ENCODE peak calls at places on chromosome 2, in four cellular contexts. V is GM12878, I is HepG2, H is SK-N-SH. L is an unnamed sample.

GRCh38 chr2:19879115-19879514 is 22.7 kb downstream of the TTC32 start:
- DNase-seq in I (no peak), H (no peak), V (no peak), L (peak)

GRCh38 chr2:159936471-159936870 is 125.9 kb downstream of the PLA2R1 start:
- DNase-seq in I (no peak), H (no peak), V (no peak), L (no peak)

GRCh38 chr2:46014911-46015654 is 282.1 kb upstream of the EPAS1 start:
- DNase-seq in V (no peak), H (no peak), I (no peak), L (peak)

GRCh38 chr2:39313575-39313974 is 69.8 kb upstream of the CDKL4 start:
- DNase-seq in V (no peak), I (no peak), H (no peak), L (no peak)

GRCh38 chr2:150080115-150080514 is 407.4 kb downstream of the RND3 start:
- DNase-seq in H (no peak), I (no peak), V (no peak), L (no peak)

GRCh38 chr2:119753041-119753929 is 6.4 kb upstream of the PTPN4 start:
- DNase-seq in H (peak), V (no peak), I (peak), L (peak)

GRCh38 chr2:156129227-156129626 is 203.3 kb downstream of the NR4A2 start:
- DNase-seq in V (no peak), H (no peak), I (no peak), L (no peak)

GRCh38 chr2:113848758-113849460 is 41.0 kb upstream of the ACTR3 start:
- DNase-seq in H (no peak), V (no peak), I (peak), L (no peak)

GRCh38 chr2:158097481-158097880 is 4.2 kb upstream of the UPP2 start:
- DNase-seq in V (no peak), I (no peak), H (peak), L (no peak)

GRCh38 chr2:175037941-175038340 is 32.8 kb upstream of the CHN1 start:
- DNase-seq in I (no peak), V (no peak), H (no peak), L (no peak)

GRCh38 chr2:175039031-175039430 is 33.9 kb upstream of the CHN1 start:
- DNase-seq in I (peak), V (no peak), H (no peak), L (no peak)

GRCh38 chr2:175035806-175036205 is 30.6 kb upstream of the CHN1 start:
- DNase-seq in V (no peak), H (no peak), I (no peak), L (no peak)

GRCh38 chr2:175036582-175037018 is 31.4 kb upstream of the CHN1 start:
- DNase-seq in H (peak), V (no peak), I (peak), L (no peak)

DNA sequence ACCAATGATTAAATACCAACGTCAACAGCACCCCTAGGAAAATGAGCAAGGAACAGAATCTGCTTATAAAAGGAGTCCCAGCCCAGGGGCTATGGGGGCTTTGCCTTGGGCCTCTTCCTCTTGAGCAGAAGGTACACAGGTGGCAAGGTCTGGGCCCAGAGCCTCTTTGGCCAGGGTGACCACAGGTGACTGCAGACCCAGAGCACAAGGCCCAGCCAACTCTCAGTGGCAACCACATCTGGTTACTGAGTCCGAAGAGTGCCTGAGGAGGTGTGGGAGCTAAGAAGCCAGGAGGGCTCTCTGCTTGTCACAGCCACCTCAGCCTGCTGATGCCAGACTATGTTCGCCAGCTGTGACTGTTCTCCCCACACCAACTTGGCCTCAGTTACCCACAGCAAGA is 34.3 kb upstream of the CHN1 start:
- DNase-seq in V (no peak), I (no peak), H (no peak), L (no peak)
- TF ChIP-seq TCF12 in V (no peak), I (no peak), H (no peak), L (no peak)

GRCh38 chr2:144097440-144098225 is 422.3 kb downstream of the ZEB2 start:
- DNase-seq in V (no peak), H (no peak), I (no peak), L (no peak)

GRCh38 chr2:144102386-144102785 is 417.5 kb downstream of the ZEB2 start:
- DNase-seq in H (no peak), V (no peak), I (no peak), L (no peak)

GRCh38 chr2:144096531-144096930 is 423.4 kb downstream of the ZEB2 start:
- DNase-seq in V (no peak), H (no peak), I (no peak), L (no peak)

GRCh38 chr2:144099340-144099739 is 420.6 kb downstream of the ZEB2 start:
- DNase-seq in V (no peak), H (no peak), I (no peak), L (no peak)

DNA sequence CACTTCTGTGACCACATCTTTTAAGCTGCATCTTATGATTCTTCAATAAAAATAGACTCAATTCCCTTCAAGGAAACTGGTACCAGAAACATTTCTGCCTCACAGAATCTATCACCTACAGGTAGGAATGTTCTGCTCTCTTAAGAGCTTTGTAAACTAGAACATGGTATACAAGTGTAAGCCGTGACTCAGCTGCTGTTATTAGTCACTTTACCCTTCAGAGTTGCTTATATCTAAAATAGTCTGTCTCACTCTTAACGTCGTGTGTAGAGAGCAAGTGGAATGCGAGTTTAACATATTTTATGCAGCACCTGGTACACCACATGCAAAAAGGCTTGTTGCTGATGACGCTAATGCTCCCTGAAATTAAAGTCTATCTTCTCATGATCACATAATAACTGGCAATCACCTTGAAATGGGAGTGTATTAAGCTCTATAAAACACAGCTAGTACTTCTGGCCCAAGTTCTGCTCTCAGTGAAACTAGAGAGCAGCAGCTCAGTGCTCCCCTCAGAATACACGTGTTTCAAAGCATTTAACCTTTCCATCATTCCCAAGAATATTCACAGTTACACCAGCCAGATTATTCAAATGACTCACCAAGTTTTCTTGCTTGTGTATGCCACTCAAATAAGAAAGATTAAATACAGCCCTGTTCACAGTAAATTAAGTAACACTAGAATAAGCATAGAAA is 420.0 kb downstream of the ZEB2 start:
- DNase-seq in H (no peak), V (no peak), I (no peak), L (no peak)
- TF ChIP-seq TCF12 in H (peak), V (no peak), I (no peak), L (no peak)

GRCh38 chr2:105754011-105754410 is 9.3 kb downstream of the NCK2 start:
- DNase-seq in H (no peak), I (no peak), V (no peak), L (no peak)

GRCh38 chr2:105751272-105751671 is 6.6 kb downstream of the NCK2 start:
- DNase-seq in H (no peak), V (no peak), I (no peak), L (no peak)

GRCh38 chr2:105754999-105755398 is 10.3 kb downstream of the NCK2 start:
- DNase-seq in I (no peak), V (no peak), H (no peak), L (no peak)

GRCh38 chr2:105752691-105753090 is 8.0 kb downstream of the NCK2 start:
- DNase-seq in H (no peak), V (no peak), I (no peak), L (no peak)

DNA sequence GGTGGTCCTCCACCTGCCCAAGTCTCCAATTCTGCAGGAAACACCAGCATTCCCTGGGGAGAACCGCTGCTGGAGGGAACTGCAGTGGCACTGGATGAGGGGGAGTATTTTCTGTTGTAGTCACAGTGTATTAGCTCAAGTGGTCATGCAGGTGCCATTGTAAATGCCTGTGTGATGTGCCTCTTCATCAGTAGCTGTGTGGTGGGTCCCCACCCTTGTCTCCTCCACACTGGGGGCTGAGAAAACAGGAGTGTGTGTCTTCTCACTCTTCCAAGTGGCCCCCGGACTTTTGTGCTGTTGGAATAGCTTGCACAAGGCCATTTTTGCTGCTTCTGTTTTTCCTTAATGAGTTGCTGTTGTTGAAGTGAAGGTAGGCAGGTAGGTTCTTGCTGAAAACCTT is 8.7 kb downstream of the NCK2 start:
- DNase-seq in H (no peak), I (no peak), V (no peak), L (no peak)
- TF ChIP-seq TCF12 in H (no peak), I (no peak), V (no peak), L (no peak)

GRCh38 chr2:232372231-232373208 is 6.0 kb upstream of the ALPP start:
- DNase-seq in V (no peak), I (no peak), H (peak), L (no peak)
- TF ChIP-seq TCF12 in V (no peak), I (no peak), H (no peak), L (no peak)